ENCODE peak calls at places on chromosomes 6 and 20, in four cellular contexts. One of them, this sample, is unnamed.

GRCh38 chr6:150252714-150253444 is 110.0 kb downstream of the PPP1R14C start:
- DNase-seq in cerebellar cortex: no peak
- DNase-seq in nucleus accumbens: no peak
- DNase-seq in T follicular helper cell: no peak
- DNase-seq in this sample: no peak

GRCh38 chr6:158408552-158409130 is 96.4 kb downstream of the TULP4 start:
- DNase-seq in cerebellar cortex: no peak
- DNase-seq in nucleus accumbens: peak; percentile 51
- DNase-seq in T follicular helper cell: no peak
- DNase-seq in this sample: peak; percentile 82

GRCh38 chr6:157768304-157768703 is 54.7 kb upstream of the SNX9 start:
- DNase-seq in cerebellar cortex: no peak
- DNase-seq in nucleus accumbens: no peak
- DNase-seq in T follicular helper cell: no peak
- DNase-seq in this sample: no peak

GRCh38 chr20:20941468-20941889 is 164.7 kb downstream of the LINC00237 start:
- DNase-seq in cerebellar cortex: no peak
- DNase-seq in nucleus accumbens: no peak
- DNase-seq in T follicular helper cell: no peak
- DNase-seq in this sample: no peak

GRCh38 chr6:22471369-22471690 is 98.0 kb upstream of the HDGFL1 start:
- DNase-seq in cerebellar cortex: no peak
- DNase-seq in nucleus accumbens: no peak
- DNase-seq in T follicular helper cell: no peak
- DNase-seq in this sample: no peak

GRCh38 chr20:8305449-8305978 is 173.4 kb downstream of the PLCB1 start:
- DNase-seq in cerebellar cortex: peak; percentile 45
- DNase-seq in nucleus accumbens: no peak
- DNase-seq in T follicular helper cell: peak; percentile 49
- DNase-seq in this sample: peak; percentile 61

GRCh38 chr6:37695273-37695672 is 2.4 kb downstream of the MDGA1 start:
- DNase-seq in cerebellar cortex: peak; percentile 58
- DNase-seq in nucleus accumbens: no peak
- DNase-seq in T follicular helper cell: no peak
- DNase-seq in this sample: no peak

GRCh38 chr6:18528084-18528743 is 141.1 kb downstream of the RNF144B start:
- DNase-seq in cerebellar cortex: no peak
- DNase-seq in nucleus accumbens: no peak
- DNase-seq in T follicular helper cell: no peak
- DNase-seq in this sample: peak; percentile 41

GRCh38 chr6:225121-225721 is 67.1 kb upstream of the DUSP22 start:
- DNase-seq in cerebellar cortex: no peak
- DNase-seq in nucleus accumbens: no peak
- DNase-seq in T follicular helper cell: no peak
- DNase-seq in this sample: no peak

GRCh38 chr20:1507276-1507675 is 16.1 kb upstream of the SIRPB2 start:
- DNase-seq in cerebellar cortex: no peak
- DNase-seq in nucleus accumbens: no peak
- DNase-seq in T follicular helper cell: no peak
- DNase-seq in this sample: no peak

GRCh38 chr6:21999012-21999528 is 297.8 kb downstream of the PRL start:
- DNase-seq in cerebellar cortex: peak; percentile 23
- DNase-seq in nucleus accumbens: no peak
- DNase-seq in T follicular helper cell: no peak
- DNase-seq in this sample: peak; percentile 57

GRCh38 chr20:10076126-10077080 is 41.6 kb downstream of the ANKEF1 start:
- DNase-seq in cerebellar cortex: no peak
- DNase-seq in nucleus accumbens: no peak
- DNase-seq in T follicular helper cell: no peak
- DNase-seq in this sample: peak; percentile 35

GRCh38 chr6:10954590-10955010 is 67.7 kb downstream of the SYCP2L start:
- DNase-seq in cerebellar cortex: peak; percentile 58
- DNase-seq in nucleus accumbens: peak; percentile 7
- DNase-seq in T follicular helper cell: peak; percentile 29
- DNase-seq in this sample: peak; percentile 92

GRCh38 chr6:95581073-95581472 is 3.7 kb downstream of the MANEA start:
- DNase-seq in cerebellar cortex: no peak
- DNase-seq in nucleus accumbens: no peak
- DNase-seq in T follicular helper cell: no peak
- DNase-seq in this sample: peak; percentile 23